ENCODE peak calls at places on chromosome 2, in five cellular contexts. T is substantia nigra, G is K562, Q is hepatocyte, Z is tibial artery. C is an unnamed sample.
A peak's percentile ranks its signal among the peaks of the same experiment; 100 is the strongest.

GRCh38 chr2:225065882-225066281 is 23.6 kb upstream of the DOCK10 start:
- DNase-seq in T (no peak), G (no peak), Q (no peak), Z (no peak), C (no peak)

GRCh38 chr2:224284134-224284946 is 117.6 kb downstream of the FAM124B start:
- DNase-seq in T (peak; percentile 4), G (peak; percentile 6), Q (peak; percentile 41), Z (no peak), C (peak; percentile 68)

GRCh38 chr2:38417745-38418689 is 40.9 kb upstream of the ATL2 start:
- DNase-seq in T (no peak), G (no peak), Q (no peak), Z (no peak), C (peak; percentile 69)

GRCh38 chr2:42128731-42129486 is 40.2 kb upstream of the EML4 start:
- DNase-seq in T (no peak), G (no peak), Q (no peak), Z (no peak), C (peak; percentile 50)

GRCh38 chr2:54657664-54658083 is 65.8 kb upstream of the EML6 start:
- DNase-seq in T (peak; percentile 65), G (peak; percentile 56), Q (peak; percentile 60), Z (peak; percentile 73), C (peak; percentile 53)

GRCh38 chr2:177242136-177242987 is 22.2 kb downstream of the NFE2L2 start:
- DNase-seq in T (no peak), G (peak; percentile 44), Q (peak; percentile 77), Z (no peak), C (no peak)

GRCh38 chr2:61784643-61785042 is 69.2 kb downstream of the FAM161A start:
- DNase-seq in T (no peak), G (no peak), Q (no peak), Z (no peak), C (no peak)

GRCh38 chr2:175111200-175111657 is 56.8 kb downstream of the ATF2 start:
- DNase-seq in T (no peak), G (peak; percentile 52), Q (peak; percentile 41), Z (no peak), C (peak; percentile 66)

GRCh38 chr2:74281576-74281975 is 61.6 kb downstream of the SLC4A5 start:
- DNase-seq in T (no peak), G (no peak), Q (no peak), Z (no peak), C (no peak)

GRCh38 chr2:204706939-204707338 is 161.7 kb downstream of the PARD3B start:
- DNase-seq in T (no peak), G (no peak), Q (peak; percentile 6), Z (no peak), C (no peak)

GRCh38 chr2:121634354-121635307 is 14.6 kb downstream of the CLASP1 start:
- DNase-seq in T (no peak), G (no peak), Q (no peak), Z (no peak), C (no peak)

GRCh38 chr2:69456950-69457445 is 19.8 kb upstream of the NFU1 start:
- DNase-seq in T (no peak), G (no peak), Q (no peak), Z (no peak), C (no peak)

GRCh38 chr2:176774768-176775453 is 437.7 kb upstream of the HNRNPA3 start:
- DNase-seq in T (no peak), G (no peak), Q (peak; percentile 8), Z (no peak), C (no peak)

GRCh38 chr2:67650292-67651133 is 253.4 kb downstream of the ETAA1 start:
- DNase-seq in T (peak; percentile 35), G (peak; percentile 22), Q (peak; percentile 93), Z (peak; percentile 85), C (peak; percentile 5)

GRCh38 chr2:6993230-6993640 is 76.0 kb downstream of the RNF144A start:
- DNase-seq in T (peak; percentile 69), G (no peak), Q (no peak), Z (peak; percentile 48), C (no peak)

GRCh38 chr2:209308415-209308814 is 115.4 kb upstream of the MAP2 start:
- DNase-seq in T (no peak), G (no peak), Q (no peak), Z (no peak), C (no peak)

DNA sequence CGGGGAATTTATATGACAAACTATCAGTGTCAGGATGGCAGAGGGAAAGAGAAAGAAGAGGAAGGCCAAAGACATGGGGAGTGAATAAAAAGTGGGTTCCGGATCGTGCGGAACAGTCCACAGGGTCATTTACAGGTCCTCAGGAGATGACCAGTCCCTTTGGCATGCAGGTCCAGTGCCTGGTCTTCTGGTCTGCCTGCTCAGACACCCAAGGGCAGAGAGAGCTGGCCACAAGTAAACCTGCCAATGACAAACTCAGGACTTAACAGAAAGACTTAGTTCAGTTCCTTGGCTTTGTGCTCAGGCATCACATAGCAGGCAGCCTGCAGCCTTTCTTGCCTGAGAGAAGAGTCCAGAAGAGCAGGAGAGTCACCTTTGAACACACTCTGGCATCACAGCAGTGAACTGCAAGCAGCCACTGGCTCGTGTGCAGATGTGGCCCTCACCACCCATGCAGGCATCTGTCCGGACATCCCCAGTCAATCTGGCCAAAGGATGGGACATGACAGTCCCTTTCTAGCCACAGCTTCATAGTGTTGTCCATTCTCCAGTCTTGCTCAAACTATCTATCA is 14.0 kb downstream of the TMEM127 start:
- DNase-seq in T (peak; percentile 52), G (no peak), Q (peak; percentile 57), Z (peak; percentile 83), C (no peak)
- H3K27ac ChIP-seq in T (peak overlapping the region; percentile 29), G (no peak overlapping the region), Q (peak overlapping the region; percentile 57), Z (peak overlapping the region; percentile 80), C (no peak overlapping the region)

DNA sequence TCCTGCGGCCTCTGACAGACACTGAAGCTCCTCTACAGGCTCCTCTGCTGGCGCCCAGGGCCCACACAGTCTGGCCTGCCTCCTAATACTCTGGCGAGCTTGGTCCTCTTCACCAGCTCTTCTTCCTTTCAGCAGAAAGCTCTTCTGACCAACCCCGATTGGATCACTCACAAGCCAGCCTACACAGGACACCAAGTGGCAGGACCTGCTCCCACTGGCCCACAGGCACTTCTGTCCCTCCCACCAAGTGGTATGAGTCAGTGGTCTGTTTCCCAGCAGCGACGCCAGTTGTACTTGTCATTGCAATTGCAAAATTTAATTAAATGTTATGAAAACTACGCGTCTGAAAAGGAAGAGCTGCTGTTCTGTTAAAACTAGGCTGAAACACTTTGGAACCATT is 46.8 kb downstream of the NDUFA10 start:
- DNase-seq in T (no peak), G (no peak), Q (no peak), Z (no peak), C (no peak)
- H3K27ac ChIP-seq in T (no peak overlapping the region), G (no peak overlapping the region), Q (no peak overlapping the region), Z (no peak overlapping the region), C (no peak overlapping the region)

GRCh38 chr2:86786001-86786536 is 4.6 kb downstream of the CD8A start:
- DNase-seq in T (no peak), G (no peak), Q (no peak), Z (no peak), C (peak; percentile 20)

GRCh38 chr2:86789687-86790133 is 1.0 kb downstream of the CD8A start:
- DNase-seq in T (no peak), G (no peak), Q (no peak), Z (no peak), C (no peak)

GRCh38 chr2:86788172-86788571 is 2.5 kb downstream of the CD8A start:
- DNase-seq in T (peak; percentile 23), G (no peak), Q (no peak), Z (no peak), C (no peak)

GRCh38 chr2:86788881-86789686 is 1.6 kb downstream of the CD8A start:
- DNase-seq in T (peak; percentile 12), G (no peak), Q (no peak), Z (no peak), C (no peak)

DNA sequence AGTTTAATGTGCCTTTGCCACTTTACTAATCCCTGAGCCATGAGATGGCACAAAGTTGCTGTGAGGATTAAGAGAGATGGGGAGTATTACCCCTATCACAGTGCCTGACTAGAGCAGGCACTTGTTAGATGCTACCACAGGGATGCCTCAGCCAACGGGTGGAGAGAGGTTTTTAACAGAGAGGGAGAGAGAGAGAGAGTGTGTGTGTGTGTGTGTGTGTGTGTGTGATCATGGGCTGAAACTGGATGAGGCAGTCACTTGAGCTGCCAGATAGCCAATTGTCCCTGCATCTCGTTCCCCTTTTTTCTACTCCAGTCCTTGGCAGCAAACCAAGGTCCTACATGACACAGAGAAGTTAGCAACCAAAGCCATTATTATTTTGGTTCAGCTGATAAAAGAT is 3.0 kb downstream of the CD8A start:
- DNase-seq in T (peak; percentile 46), G (no peak), Q (no peak), Z (no peak), C (no peak)
- H3K27ac ChIP-seq in T (no peak overlapping the region), G (no peak overlapping the region), Q (no peak overlapping the region), Z (no peak overlapping the region), C (no peak overlapping the region)

GRCh38 chr2:143177081-143177786 is 48.0 kb downstream of the ARHGAP15 start:
- DNase-seq in T (no peak), G (no peak), Q (no peak), Z (no peak), C (peak; percentile 9)
- H3K27ac ChIP-seq in T (no peak overlapping the region), G (no peak overlapping the region), Q (no peak overlapping the region), Z (no peak overlapping the region), C (peak overlapping the region; percentile 34)

C was measured in small intestine.